ENCODE peak calls at places on chromosomes 12 and 14, in six cellular contexts. N is activated B cell treated with CpG ODN at 0.5 μM for 24 hours, Q is astrocyte of the cerebellum, B is bronchial epithelial cell, K is nephron progenitor cell, Z is uterus. U is an unnamed sample.

GRCh38 chr12:5329118-5329517 is 102.8 kb upstream of the NTF3 start:
- DNase-seq in B (no peak), N (no peak), Z (no peak), K (no peak), Q (no peak), U (no peak)

GRCh38 chr14:61638595-61639391 is 56.5 kb upstream of the HIF1A start:
- DNase-seq in N (no peak), B (no peak), K (no peak), Z (no peak), Q (no peak), U (no peak)

GRCh38 chr14:31936100-31936499 is 141.0 kb upstream of the ARHGAP5 start:
- DNase-seq in N (no peak), B (no peak), Q (no peak), K (no peak), Z (no peak), U (no peak)

GRCh38 chr12:32069071-32069470 is 37.6 kb upstream of the BICD1 start:
- DNase-seq in B (no peak), Q (no peak), N (no peak), Z (no peak), K (no peak), U (no peak)

GRCh38 chr12:85147331-85147730 is 111.2 kb downstream of the LRRIQ1 start:
- DNase-seq in Q (no peak), Z (no peak), K (no peak), B (no peak), N (no peak), U (no peak)

GRCh38 chr14:63922696-63923421 is 70.1 kb downstream of the SYNE2 start:
- DNase-seq in Q (no peak), N (no peak), Z (no peak), B (peak), K (no peak), U (peak)

GRCh38 chr12:101857043-101857558 is 20.3 kb upstream of the DRAM1 start:
- DNase-seq in N (no peak), Q (no peak), K (no peak), B (peak), Z (no peak), U (peak)

GRCh38 chr12:25796523-25797000 is 161.9 kb upstream of the RASSF8 start:
- DNase-seq in B (peak), K (no peak), Q (no peak), N (no peak), Z (no peak), U (no peak)

GRCh38 chr12:16984484-16984883 is 378.5 kb upstream of the LMO3 start:
- DNase-seq in N (no peak), Q (no peak), Z (no peak), B (no peak), K (no peak), U (no peak)

GRCh38 chr14:77989441-77989891 is 180.7 kb upstream of the NRXN3 start:
- DNase-seq in Z (no peak), Q (no peak), N (no peak), K (peak), B (no peak), U (no peak)

GRCh38 chr12:102374190-102374589 is 106.2 kb downstream of the IGF1 start:
- DNase-seq in N (no peak), B (no peak), Z (no peak), K (no peak), Q (no peak), U (no peak)

GRCh38 chr14:52266179-52266578 is 1.3 kb upstream of the PTGDR start:
- DNase-seq in B (peak), Q (peak), K (no peak), N (no peak), Z (peak), U (peak)

GRCh38 chr12:49227701-49228100 is 37.2 kb upstream of the TUBA1C start:
- DNase-seq in N (no peak), B (no peak), Z (no peak), Q (no peak), K (no peak), U (no peak)

GRCh38 chr12:12946686-12947355 is 5.1 kb downstream of the GPRC5D start:
- DNase-seq in K (no peak), B (no peak), Z (no peak), Q (no peak), N (no peak), U (no peak)

GRCh38 chr14:90533591-90534021 is 136.8 kb downstream of the CALM1 start:
- DNase-seq in Z (no peak), Q (no peak), N (no peak), K (no peak), B (no peak), U (no peak)

GRCh38 chr12:115755752-115756140 is 521.7 kb downstream of the MED13L start:
- DNase-seq in Z (no peak), Q (no peak), N (no peak), B (no peak), K (no peak), U (no peak)

GRCh38 chr12:14958361-14959125 is 2.9 kb downstream of the ARHGDIB start:
- DNase-seq in Q (no peak), B (no peak), N (no peak), K (no peak), Z (no peak), U (no peak)

GRCh38 chr12:8038659-8039114 is 6.2 kb downstream of the FOXJ2 start:
- DNase-seq in Z (peak), Q (no peak), K (peak), N (no peak), B (peak), U (no peak)

GRCh38 chr12:130335517-130336392 is 1.9 kb upstream of the PIWIL1 start:
- DNase-seq in B (peak), Q (peak), Z (no peak), N (no peak), K (peak), U (peak)

GRCh38 chr14:33900706-33901105 is 50.2 kb downstream of the EGLN3 start:
- DNase-seq in B (no peak), Z (no peak), N (no peak), K (no peak), Q (no peak), U (no peak)

GRCh38 chr12:68871899-68872298 is 61.1 kb downstream of the CPM start:
- DNase-seq in Z (no peak), B (peak), K (no peak), N (no peak), Q (peak), U (no peak)

GRCh38 chr14:90644882-90645281 is 171.3 kb downstream of the TTC7B start:
- DNase-seq in N (no peak), K (no peak), Q (no peak), Z (peak), B (no peak), U (peak)

GRCh38 chr14:99850705-99851104 is 57.5 kb downstream of the EML1 start:
- DNase-seq in Z (no peak), N (no peak), B (no peak), K (no peak), Q (no peak), U (no peak)

GRCh38 chr12:22728989-22729388 is 104.0 kb downstream of the ETNK1 start:
- DNase-seq in K (no peak), N (no peak), Z (no peak), Q (no peak), B (no peak), U (no peak)

GRCh38 chr14:63713765-63714164 is 14.1 kb downstream of the SGPP1 start:
- DNase-seq in K (no peak), B (peak), Z (no peak), N (no peak), Q (peak), U (peak)

GRCh38 chr14:75725481-75725880 is 64.4 kb downstream of the TTLL5 start:
- DNase-seq in Z (no peak), B (peak), N (no peak), Q (no peak), K (no peak), U (no peak)

GRCh38 chr12:47574252-47575021 is 131.4 kb downstream of the RPAP3 start:
- DNase-seq in K (no peak), Z (no peak), Q (no peak), N (no peak), B (no peak), U (no peak)

GRCh38 chr12:124994435-124994975 is 1.1 kb downstream of the BRI3BP start:
- DNase-seq in B (peak), N (peak), K (peak), Z (no peak), Q (no peak), U (no peak)

GRCh38 chr14:70097576-70098256 is 91.0 kb downstream of the SLC8A3 start:
- DNase-seq in Z (no peak), Q (no peak), B (no peak), K (peak), N (no peak), U (no peak)

GRCh38 chr12:45546545-45546944 is 183.0 kb upstream of the ARID2 start:
- DNase-seq in Z (no peak), N (no peak), K (no peak), Q (no peak), B (no peak), U (no peak)

GRCh38 chr12:92337128-92337527 is 191.5 kb upstream of the BTG1 start:
- DNase-seq in Z (no peak), Q (no peak), K (no peak), B (peak), N (no peak), U (no peak)

GRCh38 chr12:31207799-31208465 is 118.0 kb downstream of the SINHCAF start:
- DNase-seq in Z (no peak), K (no peak), N (no peak), Q (no peak), B (peak), U (no peak)

GRCh38 chr14:81450100-81450531 is 50.0 kb upstream of the STON2 start:
- DNase-seq in B (no peak), Q (no peak), K (no peak), N (no peak), Z (peak), U (no peak)

GRCh38 chr12:3662516-3662915 is 90.4 kb downstream of the CRACR2A start:
- DNase-seq in Q (no peak), Z (no peak), K (no peak), B (peak), N (no peak), U (no peak)

GRCh38 chr12:78293039-78293686 is 462.5 kb downstream of the NAV3 start:
- DNase-seq in N (no peak), Z (no peak), Q (no peak), K (no peak), B (peak), U (no peak)

GRCh38 chr14:39364509-39364908 is 67.7 kb downstream of the FBXO33 start:
- DNase-seq in Q (no peak), K (no peak), B (no peak), Z (no peak), N (no peak), U (no peak)

DNA sequence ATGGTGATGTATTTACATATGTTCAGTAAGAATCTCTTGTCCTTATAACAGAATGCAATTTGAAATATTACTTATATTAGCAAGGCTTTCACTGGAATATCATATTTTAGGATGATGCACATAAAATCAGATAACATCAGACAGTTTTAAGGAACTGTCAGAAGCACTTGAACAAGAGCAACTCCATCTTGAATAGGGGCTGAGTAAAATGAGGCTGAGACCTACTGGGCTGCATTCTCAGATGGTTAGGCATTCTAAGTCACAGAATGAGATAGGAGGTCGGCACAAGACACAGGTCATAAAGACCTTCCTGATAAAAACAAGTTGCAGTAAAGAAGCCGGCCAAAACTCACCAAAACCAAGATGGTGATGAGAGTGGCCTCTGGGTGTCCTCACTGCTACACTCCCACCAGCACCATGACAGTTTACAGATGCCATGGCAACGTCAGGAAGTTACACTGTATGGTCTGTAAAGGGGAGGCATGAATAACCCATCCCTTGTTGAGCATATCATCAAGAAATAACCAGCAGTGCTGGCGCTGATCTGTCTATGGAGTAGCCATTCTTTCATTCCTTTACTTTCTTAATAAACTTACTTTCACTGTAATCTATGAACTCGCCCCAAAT is 27.6 kb upstream of the ETV6 start:
- DNase-seq in K (no peak), N (no peak), Q (no peak), Z (no peak), B (no peak), U (no peak)
- TF ChIP-seq CTCF in K (no peak), N (no peak), Q (no peak), Z (no peak), B (no peak), U (peak)

DNA sequence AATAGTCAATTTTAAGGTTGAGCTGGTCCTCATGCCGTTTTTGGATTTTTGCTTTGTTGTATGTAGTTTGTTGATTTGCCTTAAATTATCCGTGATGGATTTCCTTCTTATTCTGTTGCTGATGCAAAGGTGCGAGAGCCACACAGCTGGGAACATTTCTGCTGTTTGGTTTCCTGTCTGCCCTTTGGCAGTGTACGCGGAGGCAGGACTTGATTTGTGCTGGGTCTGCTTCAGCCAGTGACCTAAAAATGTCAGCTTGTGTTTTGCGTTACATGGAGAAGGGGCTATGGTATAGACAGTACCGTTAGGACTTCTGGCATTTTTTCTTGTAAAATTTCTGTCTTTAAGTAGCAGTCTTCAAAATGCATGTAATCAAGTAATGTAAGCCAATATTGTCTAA is 18.1 kb upstream of the RD3L start:
- DNase-seq in Z (no peak), K (no peak), Q (no peak), N (no peak), B (no peak), U (no peak)
- TF ChIP-seq CTCF in Z (no peak), K (no peak), Q (no peak), N (no peak), B (no peak), U (no peak)

DNA sequence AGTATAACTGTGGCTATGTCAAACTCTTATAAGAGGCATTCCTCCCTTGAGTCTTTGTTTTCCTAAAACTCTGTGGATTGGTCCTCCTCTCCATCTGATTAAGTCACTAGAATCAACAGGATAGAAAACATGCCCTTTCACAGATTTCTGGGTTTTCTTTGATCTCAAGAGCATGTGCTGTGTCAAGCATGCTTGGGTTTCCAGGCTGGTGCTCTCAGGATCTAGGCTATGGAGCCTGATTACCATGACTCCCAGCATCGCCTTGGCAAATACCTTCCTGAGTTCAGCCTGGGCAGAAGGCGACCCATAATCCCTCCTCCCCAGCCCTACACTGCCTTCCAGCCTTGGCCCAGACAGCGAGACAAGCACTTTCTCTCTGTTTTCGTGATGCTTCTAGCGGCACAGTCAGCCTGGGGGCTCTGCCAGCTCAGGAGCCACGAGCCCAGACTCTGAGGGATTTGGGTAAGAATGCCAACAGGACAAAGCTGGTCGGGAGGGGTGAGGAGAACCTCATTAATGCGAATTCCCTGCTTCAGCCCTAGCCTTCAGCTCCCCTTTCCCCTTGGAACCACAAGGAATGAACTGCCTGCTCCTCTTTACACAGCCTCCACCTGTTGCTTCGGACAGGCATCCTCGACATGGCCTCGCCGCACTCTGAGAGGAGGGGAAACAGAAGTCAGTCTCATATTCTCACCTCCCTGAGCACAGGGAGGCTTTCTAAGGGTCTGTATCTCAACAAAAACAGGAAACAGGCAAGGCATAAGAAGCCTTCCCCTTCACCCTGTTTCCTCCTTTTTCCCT is 227.0 kb downstream of the MSRB3 start:
- DNase-seq in K (peak), N (no peak), Q (no peak), Z (no peak), B (no peak), U (no peak)
- TF ChIP-seq CTCF in K (no peak), N (no peak), Q (no peak), Z (no peak), B (no peak), U (no peak)

GRCh38 chr14:36450550-36450949 is 69.5 kb downstream of the NKX2-1 start:
- DNase-seq in Q (no peak), K (no peak), N (no peak), B (no peak), Z (no peak), U (no peak)
- TF ChIP-seq CTCF in Q (no peak), K (no peak), N (no peak), B (no peak), Z (no peak), U (no peak)

GRCh38 chr12:72264548-72265175 is 7.5 kb upstream of the TRHDE start:
- DNase-seq in N (no peak), B (peak), Z (no peak), Q (no peak), K (no peak), U (no peak)
- TF ChIP-seq CTCF in N (no peak), B (peak), Z (peak), Q (peak), K (peak), U (peak)

U was measured in AG09309.